ENCODE peak calls at places on chromosomes 5 and 9, in nine cellular contexts. M, X, K, C, N, H, I, L and A are unnamed samples.

GRCh38 chr9:16335788-16336580 is 534.5 kb downstream of the BNC2 start:
- DNase-seq in M (no peak), X (no peak), K (no peak), C (peak), N (peak), H (no peak), I (peak), L (peak), A (no peak)

GRCh38 chr5:96146675-96147074 is 185.0 kb upstream of the ELL2 start:
- DNase-seq in M (no peak), X (peak), K (no peak), C (no peak), N (peak), H (peak), I (peak), L (no peak), A (peak)

GRCh38 chr9:32395483-32396216 is 11.2 kb downstream of the ACO1 start:
- DNase-seq in M (no peak), X (no peak), K (no peak), C (peak), N (peak), H (no peak), I (peak), L (no peak), A (no peak)

GRCh38 chr9:131179561-131180219 is 54.3 kb downstream of the NUP214 start:
- DNase-seq in M (no peak), X (no peak), K (no peak), C (no peak), N (peak), H (no peak), I (peak), L (no peak), A (peak)

GRCh38 chr5:138955672-138956295 is 80.6 kb upstream of the LRRTM2 start:
- DNase-seq in M (no peak), X (no peak), K (no peak), C (no peak), N (no peak), H (no peak), I (no peak), L (no peak), A (no peak)

GRCh38 chr5:172175263-172175719 is 12.7 kb downstream of the STK10 start:
- DNase-seq in M (peak), X (peak), K (peak), C (peak), N (no peak), H (peak), I (no peak), L (no peak), A (peak)

GRCh38 chr5:172144931-172145869 is 42.8 kb downstream of the STK10 start:
- DNase-seq in M (no peak), X (no peak), K (no peak), C (no peak), N (no peak), H (no peak), I (no peak), L (no peak), A (no peak)

GRCh38 chr9:136645903-136646754 is 16.6 kb upstream of the EGFL7 start:
- DNase-seq in M (peak), X (no peak), K (no peak), C (peak), N (no peak), H (no peak), I (no peak), L (no peak), A (no peak)

GRCh38 chr5:74594172-74595040 is 46.1 kb downstream of the ENC1 start:
- DNase-seq in M (no peak), X (no peak), K (no peak), C (no peak), N (no peak), H (no peak), I (no peak), L (no peak), A (no peak)

GRCh38 chr5:178145965-178146820 is 7.5 kb downstream of the NHP2 start:
- DNase-seq in M (peak), X (peak), K (peak), C (no peak), N (peak), H (peak), I (no peak), L (peak), A (peak)

GRCh38 chr9:108761530-108762347 is 94.0 kb downstream of the ACTL7B start:
- DNase-seq in M (no peak), X (peak), K (peak), C (peak), N (peak), H (peak), I (no peak), L (peak), A (peak)

GRCh38 chr9:8304720-8305119 is 505.1 kb upstream of the DMAC1 start:
- DNase-seq in M (no peak), X (no peak), K (no peak), C (no peak), N (no peak), H (no peak), I (no peak), L (no peak), A (no peak)

GRCh38 chr9:99118782-99119466 is 14.0 kb downstream of the TGFBR1 start:
- DNase-seq in M (no peak), X (peak), K (no peak), C (no peak), N (no peak), H (peak), I (no peak), L (no peak), A (peak)

GRCh38 chr9:136858844-136859757 is 7.0 kb downstream of the MAMDC4 start:
- DNase-seq in M (no peak), X (no peak), K (peak), C (peak), N (no peak), H (no peak), I (no peak), L (peak), A (no peak)

GRCh38 chr5:145903113-145903512 is 30.3 kb upstream of the GRXCR2 start:
- DNase-seq in M (no peak), X (no peak), K (no peak), C (no peak), N (no peak), H (no peak), I (no peak), L (no peak), A (no peak)

GRCh38 chr5:36728697-36729543 is 122.5 kb downstream of the SLC1A3 start:
- DNase-seq in M (no peak), X (peak), K (no peak), C (no peak), N (peak), H (peak), I (no peak), L (no peak), A (peak)

GRCh38 chr9:101566904-101567724 is 27.7 kb downstream of the PPP3R2 start:
- DNase-seq in M (no peak), X (peak), K (no peak), C (no peak), N (peak), H (no peak), I (peak), L (no peak), A (peak)

GRCh38 chr5:145937432-145938250 is 1.3 kb downstream of the SH3RF2 start:
- DNase-seq in M (no peak), X (peak), K (no peak), C (no peak), N (no peak), H (peak), I (peak), L (peak), A (peak)

GRCh38 chr9:12658531-12659209 is 34.5 kb upstream of the TYRP1 start:
- DNase-seq in M (no peak), X (no peak), K (no peak), C (no peak), N (no peak), H (no peak), I (no peak), L (no peak), A (no peak)

GRCh38 chr5:57779383-57780223 is 297.0 kb upstream of the ACTBL2 start:
- DNase-seq in M (no peak), X (peak), K (peak), C (no peak), N (peak), H (no peak), I (peak), L (no peak), A (peak)

GRCh38 chr5:73176250-73176649 is 3.3 kb downstream of the TMEM174 start:
- DNase-seq in M (no peak), X (no peak), K (no peak), C (no peak), N (no peak), H (no peak), I (no peak), L (no peak), A (no peak)

GRCh38 chr9:5113994-5114748 is 71.3 kb downstream of the INSL6 start:
- DNase-seq in M (no peak), X (no peak), K (no peak), C (no peak), N (no peak), H (no peak), I (no peak), L (no peak), A (no peak)